ENCODE peak calls at places on chromosomes 1 and 21, in eight cellular contexts. D is tibial artery; P is CD4-positive, alpha-beta T cell; Y is omental fat pad; A is GM10248; E is breast epithelium; V is A549; U is heart left ventricle. I is an unnamed sample.
A peak's percentile ranks its signal among the peaks of the same experiment; 100 is the strongest.

GRCh38 chr1:84750110-84750509 is 59.8 kb upstream of the SSX2IP start:
- DNase-seq in D (no peak), P (no peak), Y (no peak), A (no peak), E (no peak), V (no peak), U (no peak), I (no peak)

GRCh38 chr1:41689139-41689538 is 204.7 kb upstream of the EDN2 start:
- DNase-seq in D (no peak), P (no peak), Y (no peak), A (no peak), E (no peak), V (no peak), U (no peak), I (no peak)

GRCh38 chr1:231844986-231845502 is 218.5 kb downstream of the DISC1 start:
- DNase-seq in D (no peak), P (no peak), Y (no peak), A (no peak), E (no peak), V (no peak), U (no peak), I (no peak)

GRCh38 chr1:186708578-186709203 is 28.5 kb upstream of the PTGS2 start:
- DNase-seq in D (no peak), P (no peak), Y (no peak), A (no peak), E (no peak), V (no peak), U (no peak), I (no peak)

GRCh38 chr1:2233997-2234761 is 6.1 kb downstream of the SKI start:
- DNase-seq in D (peak; percentile 98), P (peak; percentile 79), Y (peak; percentile 62), A (peak; percentile 70), E (peak; percentile 82), V (no peak), U (peak; percentile 71), I (no peak)

GRCh38 chr21:31879911-31880310 is 7.1 kb downstream of the HUNK start:
- DNase-seq in D (no peak), P (no peak), Y (no peak), A (no peak), E (no peak), V (no peak), U (no peak), I (no peak)

GRCh38 chr1:97920275-97920831 is 481 bp downstream of the DPYD start:
- DNase-seq in D (no peak), P (no peak), Y (no peak), A (no peak), E (no peak), V (peak; percentile 4), U (no peak), I (no peak)

GRCh38 chr1:155522069-155522468 is 40.5 kb downstream of the ASH1L start:
- DNase-seq in D (no peak), P (no peak), Y (no peak), A (no peak), E (no peak), V (no peak), U (no peak), I (no peak)

GRCh38 chr1:154353460-154353904 is 28.2 kb downstream of the ATP8B2 start:
- DNase-seq in D (no peak), P (no peak), Y (no peak), A (peak; percentile 58), E (no peak), V (no peak), U (no peak), I (no peak)
- TF ChIP-seq CTCF in D (no peak), P (no peak), Y (no peak), A (peak; percentile 31), E (no peak), V (peak; percentile 33), U (no peak), I (no peak)

GRCh38 chr1:114075546-114076249 is 78.0 kb downstream of the SYT6 start:
- DNase-seq in D (no peak), P (no peak), Y (no peak), A (peak; percentile 24), E (no peak), V (no peak), U (no peak), I (no peak)

GRCh38 chr1:114077188-114077587 is 76.5 kb downstream of the SYT6 start:
- DNase-seq in D (no peak), P (no peak), Y (no peak), A (no peak), E (no peak), V (no peak), U (no peak), I (no peak)

GRCh38 chr1:114079596-114080190 is 74.0 kb downstream of the SYT6 start:
- DNase-seq in D (no peak), P (no peak), Y (no peak), A (no peak), E (no peak), V (no peak), U (no peak), I (no peak)

GRCh38 chr1:114076308-114076707 is 77.4 kb downstream of the SYT6 start:
- DNase-seq in D (no peak), P (no peak), Y (no peak), A (no peak), E (no peak), V (no peak), U (no peak), I (no peak)

DNA sequence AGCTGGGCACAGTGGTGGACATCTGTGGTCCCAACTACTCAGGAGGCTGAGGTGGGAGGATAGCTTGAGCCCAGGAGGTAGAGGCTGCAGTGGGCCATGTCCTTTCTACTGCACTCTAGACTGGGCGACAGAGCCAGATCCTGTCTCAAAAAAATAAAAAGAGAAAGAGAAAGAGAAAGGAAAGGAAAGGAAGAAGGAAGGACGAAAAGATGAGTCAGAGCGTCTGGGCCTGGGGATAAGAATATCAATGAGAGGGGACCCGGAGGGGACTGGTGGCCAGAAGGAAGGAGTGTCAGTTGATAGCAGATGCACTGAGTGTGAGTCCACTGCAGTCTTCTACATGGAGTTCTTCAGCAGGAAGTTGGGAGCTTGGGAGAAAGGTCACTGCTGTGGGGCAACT is 75.6 kb downstream of the SYT6 start:
- DNase-seq in D (no peak), P (no peak), Y (no peak), A (no peak), E (no peak), V (no peak), U (no peak), I (no peak)
- TF ChIP-seq CTCF in D (no peak), P (no peak), Y (no peak), A (no peak), E (no peak), V (no peak), U (no peak), I (no peak)

GRCh38 chr1:6785318-6785712 is at the start of gene CAMTA1:
- DNase-seq in D (no peak), P (no peak), Y (no peak), A (no peak), E (no peak), V (no peak), U (no peak), I (peak; percentile 98)

GRCh38 chr1:6783956-6784559 is 1.2 kb upstream of the CAMTA1 start:
- DNase-seq in D (no peak), P (no peak), Y (no peak), A (no peak), E (no peak), V (no peak), U (no peak), I (no peak)

GRCh38 chr1:6784560-6785317 is 515 bp upstream of the CAMTA1 start:
- DNase-seq in D (peak; percentile 100), P (peak; percentile 98), Y (peak; percentile 99), A (peak; percentile 99), E (peak; percentile 100), V (peak; percentile 97), U (peak; percentile 100), I (peak; percentile 98)

GRCh38 chr1:6783221-6783620 is 2.0 kb upstream of the CAMTA1 start:
- DNase-seq in D (no peak), P (no peak), Y (no peak), A (no peak), E (no peak), V (no peak), U (no peak), I (no peak)

DNA sequence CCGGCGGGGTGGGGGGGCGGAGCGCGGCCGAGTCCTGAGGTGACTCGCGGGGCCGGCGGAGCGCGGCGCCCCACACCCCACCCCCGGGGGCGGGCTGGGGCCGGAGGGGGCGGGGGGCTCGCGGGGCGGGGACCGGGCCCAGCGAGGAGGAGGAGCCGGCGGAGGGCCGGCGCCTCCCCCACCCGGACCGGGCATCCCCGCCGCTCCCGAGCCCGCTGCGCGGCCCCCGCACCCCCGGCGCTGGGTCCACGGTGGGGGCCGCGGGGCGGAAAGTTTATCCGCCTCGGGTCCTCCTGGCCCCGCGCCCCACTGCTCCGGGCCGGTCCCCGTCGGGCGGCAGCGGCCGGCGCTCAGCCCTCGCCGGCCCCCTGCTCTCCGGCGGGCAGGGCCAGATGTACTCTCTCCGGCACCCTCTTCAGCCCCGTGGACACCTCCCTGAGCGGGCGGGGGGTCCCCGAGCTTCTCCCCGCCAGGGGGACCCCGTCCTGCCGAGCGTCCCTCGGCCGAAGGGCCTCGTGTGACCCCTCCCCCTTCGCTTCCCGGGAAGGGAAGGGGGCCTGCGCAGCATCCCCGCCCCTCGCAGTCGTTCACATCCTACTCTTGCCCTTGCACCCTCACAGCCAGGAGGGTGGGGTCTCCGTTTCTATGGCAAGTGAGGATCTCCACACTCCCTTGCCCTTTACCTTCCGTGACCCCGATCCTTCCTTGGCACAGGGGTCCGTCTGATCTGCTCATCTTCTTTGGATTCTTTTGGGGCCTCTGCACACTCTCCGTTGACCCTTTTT is 659 bp downstream of the CAMTA1 start:
- DNase-seq in D (peak; percentile 70), P (peak; percentile 11), Y (no peak), A (peak; percentile 85), E (no peak), V (peak; percentile 44), U (peak; percentile 43), I (peak; percentile 60)
- TF ChIP-seq CTCF in D (no peak), P (no peak), Y (no peak), A (no peak), E (no peak), V (no peak), U (no peak), I (no peak)

GRCh38 chr1:215526846-215527151 is 40.3 kb upstream of the KCTD3 start:
- DNase-seq in D (no peak), P (no peak), Y (no peak), A (no peak), E (no peak), V (no peak), U (no peak), I (no peak)

GRCh38 chr1:215526147-215526845 is 40.8 kb upstream of the KCTD3 start:
- DNase-seq in D (no peak), P (no peak), Y (no peak), A (peak; percentile 28), E (no peak), V (no peak), U (no peak), I (no peak)

GRCh38 chr1:215521279-215521678 is 45.8 kb upstream of the KCTD3 start:
- DNase-seq in D (no peak), P (no peak), Y (no peak), A (no peak), E (no peak), V (no peak), U (no peak), I (no peak)

GRCh38 chr1:215523906-215524305 is 43.2 kb upstream of the KCTD3 start:
- DNase-seq in D (no peak), P (no peak), Y (no peak), A (no peak), E (no peak), V (no peak), U (no peak), I (no peak)

GRCh38 chr1:215523128-215523861 is 43.8 kb upstream of the KCTD3 start:
- DNase-seq in D (no peak), P (no peak), Y (no peak), A (no peak), E (no peak), V (no peak), U (no peak), I (no peak)
- TF ChIP-seq CTCF in D (no peak), P (no peak), Y (no peak), A (no peak), E (peak; percentile 31), V (peak; percentile 23), U (peak; percentile 12), I (no peak)